ENCODE peak calls at places on chromosomes 4 and X, in six cellular contexts. S is HL-60; Y is activated CD8-positive, alpha-beta T cell treated with anti-CD3 and anti-CD28 coated beads for 36 hours; K is A549; E is activated gamma-delta T cell; Z is mucosa of gallbladder. W is an unnamed sample.

GRCh38 chrX:81201692-81202412 is at the start of the genes HMGN5 and SH3BGRL:
- DNase-seq in Y (peak), S (peak), E (peak), K (peak), Z (peak), W (peak)

GRCh38 chr4:79164961-79165610 is 160.8 kb downstream of the NAA11 start:
- DNase-seq in K (no peak), Y (no peak), Z (no peak), E (no peak), S (no peak), W (no peak)

GRCh38 chr4:133581971-133582619 is 433.0 kb downstream of the PCDH10 start:
- DNase-seq in Y (no peak), E (no peak), Z (no peak), S (no peak), K (no peak), W (no peak)

GRCh38 chr4:83197555-83198235 is 83.2 kb upstream of the PLAC8 start:
- DNase-seq in K (no peak), E (no peak), Y (no peak), Z (no peak), S (peak), W (no peak)

GRCh38 chr4:86448891-86449290 is 89.0 kb upstream of the MAPK10 start:
- DNase-seq in E (no peak), Z (no peak), K (no peak), S (no peak), Y (no peak), W (no peak)

GRCh38 chr4:161629694-161630441 is 533.9 kb downstream of the FSTL5 start:
- DNase-seq in Z (no peak), E (no peak), K (no peak), S (no peak), Y (no peak), W (no peak)

GRCh38 chrX:22378296-22378695 is 105.6 kb downstream of the CBLL2 start:
- DNase-seq in S (no peak), K (no peak), Y (no peak), E (no peak), Z (no peak), W (no peak)

GRCh38 chr4:75708218-75708691 is 16.1 kb upstream of the USO1 start:
- DNase-seq in Z (peak), K (no peak), S (no peak), Y (peak), E (no peak), W (no peak)

GRCh38 chrX:101931104-101931493 is 728 bp downstream of the ZMAT1 start:
- DNase-seq in E (no peak), Y (no peak), Z (no peak), S (no peak), K (no peak), W (no peak)